ENCODE peak calls at places on chromosomes 3 and 15, in six cellular contexts. O is KG1, L is NCI-H1048, E is choroid plexus epithelial cell, C is cardiac fibroblast, N is GM04504. M is an unnamed sample.
A peak's percentile ranks its signal among the peaks of the same experiment; 100 is the strongest.

GRCh38 chr3:140913728-140914127 is 27.9 kb upstream of the SLC25A36 start:
- DNase-seq in O (no peak), L (no peak), E (no peak), C (no peak), N (no peak), M (no peak)

GRCh38 chr3:94004301-94004910 is 24.0 kb downstream of the STX19 start:
- DNase-seq in O (peak; percentile 22), L (peak; percentile 5), E (peak; percentile 85), C (peak; percentile 83), N (peak; percentile 27), M (peak; percentile 72)

GRCh38 chr3:65352951-65353350 is 665.2 kb upstream of the ADAMTS9 start:
- DNase-seq in O (no peak), L (no peak), E (peak; percentile 51), C (peak; percentile 8), N (no peak), M (no peak)

GRCh38 chr3:162332344-162332743 is 835.7 kb downstream of the OTOL1 start:
- DNase-seq in O (no peak), L (no peak), E (peak; percentile 3), C (peak; percentile 4), N (no peak), M (no peak)

GRCh38 chr3:124837065-124837464 is 50.1 kb downstream of the ITGB5 start:
- DNase-seq in O (no peak), L (no peak), E (no peak), C (no peak), N (no peak), M (no peak)

GRCh38 chr15:39801641-39802309 is 19.1 kb upstream of the FSIP1 start:
- DNase-seq in O (no peak), L (no peak), E (peak; percentile 42), C (peak; percentile 36), N (no peak), M (no peak)

GRCh38 chr3:117059990-117060338 is 350.4 kb downstream of the TUSC7 start:
- DNase-seq in O (no peak), L (no peak), E (no peak), C (no peak), N (no peak), M (no peak)

GRCh38 chr3:56629044-56629443 is 54.0 kb downstream of the TASOR start:
- DNase-seq in O (no peak), L (no peak), E (no peak), C (no peak), N (no peak), M (no peak)

GRCh38 chr3:13685721-13686120 is 136.8 kb downstream of the FBLN2 start:
- DNase-seq in O (no peak), L (no peak), E (no peak), C (no peak), N (no peak), M (no peak)

GRCh38 chr3:189144645-189145044 is 27.1 kb upstream of the TPRG1 start:
- DNase-seq in O (peak; percentile 12), L (no peak), E (peak; percentile 64), C (peak; percentile 58), N (no peak), M (no peak)

GRCh38 chr3:68919000-68919399 is 13.3 kb downstream of the TAFA4 start:
- DNase-seq in O (no peak), L (no peak), E (peak; percentile 44), C (peak; percentile 34), N (no peak), M (peak; percentile 3)

GRCh38 chr3:57918123-57918837 is 89.9 kb upstream of the FLNB start:
- DNase-seq in O (no peak), L (no peak), E (peak; percentile 84), C (peak; percentile 93), N (peak; percentile 86), M (peak; percentile 89)

GRCh38 chr15:84749111-84749991 is 959 bp downstream of the ZNF592 start:
- DNase-seq in O (peak; percentile 44), L (no peak), E (peak; percentile 41), C (peak; percentile 44), N (no peak), M (peak; percentile 18)

GRCh38 chr3:166005126-166005525 is 167.9 kb upstream of the BCHE start:
- DNase-seq in O (no peak), L (no peak), E (no peak), C (no peak), N (no peak), M (no peak)

GRCh38 chr3:65935724-65936123 is 103.0 kb downstream of the MAGI1 start:
- DNase-seq in O (no peak), L (no peak), E (no peak), C (no peak), N (no peak), M (no peak)

GRCh38 chr3:25246921-25247320 is 181.1 kb upstream of the RARB start:
- DNase-seq in O (no peak), L (no peak), E (no peak), C (no peak), N (no peak), M (no peak)

GRCh38 chr3:151895881-151896661 is 22.6 kb downstream of the SUCNR1 start:
- DNase-seq in O (no peak), L (peak; percentile 50), E (no peak), C (peak; percentile 42), N (peak; percentile 19), M (no peak)

GRCh38 chr3:184604956-184605290 is 43.3 kb downstream of the EPHB3 start:
- DNase-seq in O (no peak), L (no peak), E (no peak), C (no peak), N (no peak), M (no peak)

GRCh38 chr3:195063596-195064193 is 207.3 kb downstream of the XXYLT1 start:
- DNase-seq in O (no peak), L (no peak), E (no peak), C (no peak), N (no peak), M (no peak)

GRCh38 chr3:124768812-124769211 is 38.6 kb downstream of the UMPS start:
- DNase-seq in O (no peak), L (no peak), E (peak; percentile 43), C (no peak), N (no peak), M (no peak)

GRCh38 chr15:66706225-66706732 is 4.2 kb downstream of the SMAD6 start:
- DNase-seq in O (no peak), L (no peak), E (peak; percentile 64), C (no peak), N (no peak), M (no peak)

GRCh38 chr3:189945935-189946709 is 174.6 kb downstream of the P3H2 start:
- DNase-seq in O (no peak), L (no peak), E (no peak), C (no peak), N (no peak), M (no peak)

GRCh38 chr3:78728406-78729145 is 1039.2 kb downstream of the ROBO1 start:
- DNase-seq in O (no peak), L (peak; percentile 81), E (peak; percentile 81), C (peak; percentile 60), N (peak; percentile 35), M (peak; percentile 51)

GRCh38 chr3:126958638-126959085 is 24.3 kb upstream of the PLXNA1 start:
- DNase-seq in O (no peak), L (no peak), E (no peak), C (no peak), N (no peak), M (no peak)

GRCh38 chr3:135865554-135865953 is 100.0 kb upstream of the PPP2R3A start:
- DNase-seq in O (no peak), L (no peak), E (no peak), C (no peak), N (no peak), M (peak; percentile 21)

GRCh38 chr3:184730924-184731323 is 19.1 kb upstream of the MAGEF1 start:
- DNase-seq in O (no peak), L (no peak), E (no peak), C (no peak), N (no peak), M (no peak)

GRCh38 chr15:68833734-68834334 is 13.1 kb upstream of the ANP32A start:
- DNase-seq in O (no peak), L (no peak), E (no peak), C (no peak), N (no peak), M (no peak)

GRCh38 chr15:37078000-37078399 is 22.3 kb downstream of the MEIS2 start:
- DNase-seq in O (no peak), L (no peak), E (no peak), C (no peak), N (no peak), M (no peak)

GRCh38 chr3:126319701-126320295 is 37.4 kb downstream of the KLF15 start:
- DNase-seq in O (no peak), L (no peak), E (no peak), C (no peak), N (no peak), M (no peak)